ENCODE peak calls at places on chromosomes 1 and 21, in seven cellular contexts. One of them, this sample, is unnamed.

GRCh38 chr1:147389532-147390184 is 147.2 kb downstream of the CHD1L start:
- DNase-seq in ascending aorta: no peak
- DNase-seq in fibroblast of the aortic adventitia: peak
- DNase-seq in mucosa of descending colon: peak
- DNase-seq in heart right ventricle: no peak
- DNase-seq in right atrium auricular region: no peak
- DNase-seq in endothelial cell of umbilical vein: peak
- DNase-seq in this sample: peak

GRCh38 chr1:214683596-214683995 is 80.6 kb downstream of the CENPF start:
- DNase-seq in ascending aorta: no peak
- DNase-seq in fibroblast of the aortic adventitia: no peak
- DNase-seq in mucosa of descending colon: no peak
- DNase-seq in heart right ventricle: no peak
- DNase-seq in right atrium auricular region: no peak
- DNase-seq in endothelial cell of umbilical vein: no peak
- DNase-seq in this sample: no peak

GRCh38 chr1:65435987-65436386 is 15.5 kb downstream of the LEPR start:
- DNase-seq in ascending aorta: no peak
- DNase-seq in fibroblast of the aortic adventitia: peak
- DNase-seq in mucosa of descending colon: no peak
- DNase-seq in heart right ventricle: no peak
- DNase-seq in right atrium auricular region: no peak
- DNase-seq in endothelial cell of umbilical vein: no peak
- DNase-seq in this sample: no peak

GRCh38 chr1:96840396-96840795 is 118.8 kb downstream of the PTBP2 start:
- DNase-seq in ascending aorta: no peak
- DNase-seq in fibroblast of the aortic adventitia: no peak
- DNase-seq in mucosa of descending colon: no peak
- DNase-seq in heart right ventricle: no peak
- DNase-seq in right atrium auricular region: no peak
- DNase-seq in endothelial cell of umbilical vein: no peak
- DNase-seq in this sample: no peak

GRCh38 chr1:93578911-93579825 is 102.5 kb downstream of the BCAR3 start:
- DNase-seq in ascending aorta: no peak
- DNase-seq in fibroblast of the aortic adventitia: no peak
- DNase-seq in mucosa of descending colon: peak
- DNase-seq in heart right ventricle: no peak
- DNase-seq in right atrium auricular region: peak
- DNase-seq in endothelial cell of umbilical vein: no peak
- DNase-seq in this sample: no peak

GRCh38 chr1:116852910-116853309 is 56.8 kb upstream of the PTGFRN start:
- DNase-seq in ascending aorta: no peak
- DNase-seq in fibroblast of the aortic adventitia: no peak
- DNase-seq in mucosa of descending colon: no peak
- DNase-seq in heart right ventricle: no peak
- DNase-seq in right atrium auricular region: no peak
- DNase-seq in endothelial cell of umbilical vein: no peak
- DNase-seq in this sample: no peak

GRCh38 chr1:59081181-59081580 is 215.7 kb upstream of the FGGY start:
- DNase-seq in ascending aorta: no peak
- DNase-seq in fibroblast of the aortic adventitia: no peak
- DNase-seq in mucosa of descending colon: no peak
- DNase-seq in heart right ventricle: no peak
- DNase-seq in right atrium auricular region: no peak
- DNase-seq in endothelial cell of umbilical vein: no peak
- DNase-seq in this sample: no peak

GRCh38 chr1:205933672-205934618 is 9.3 kb downstream of the SLC26A9 start:
- DNase-seq in ascending aorta: no peak
- DNase-seq in fibroblast of the aortic adventitia: peak
- DNase-seq in mucosa of descending colon: no peak
- DNase-seq in heart right ventricle: no peak
- DNase-seq in right atrium auricular region: no peak
- DNase-seq in endothelial cell of umbilical vein: peak
- DNase-seq in this sample: no peak

GRCh38 chr1:243407284-243408018 is 151.6 kb downstream of the SDCCAG8 start:
- DNase-seq in ascending aorta: no peak
- DNase-seq in fibroblast of the aortic adventitia: peak
- DNase-seq in mucosa of descending colon: no peak
- DNase-seq in heart right ventricle: no peak
- DNase-seq in right atrium auricular region: no peak
- DNase-seq in endothelial cell of umbilical vein: peak
- DNase-seq in this sample: no peak

GRCh38 chr1:154962238-154962678 is 676 bp upstream of the PYGO2 start:
- DNase-seq in ascending aorta: no peak
- DNase-seq in fibroblast of the aortic adventitia: peak
- DNase-seq in mucosa of descending colon: peak
- DNase-seq in heart right ventricle: no peak
- DNase-seq in right atrium auricular region: no peak
- DNase-seq in endothelial cell of umbilical vein: peak
- DNase-seq in this sample: peak

GRCh38 chr1:110798691-110799256 is 74.2 kb upstream of the CD53 start:
- DNase-seq in ascending aorta: no peak
- DNase-seq in fibroblast of the aortic adventitia: no peak
- DNase-seq in mucosa of descending colon: no peak
- DNase-seq in heart right ventricle: no peak
- DNase-seq in right atrium auricular region: no peak
- DNase-seq in endothelial cell of umbilical vein: no peak
- DNase-seq in this sample: no peak

GRCh38 chr1:96238426-96238825 is 483.2 kb upstream of the PTBP2 start:
- DNase-seq in ascending aorta: no peak
- DNase-seq in fibroblast of the aortic adventitia: no peak
- DNase-seq in mucosa of descending colon: no peak
- DNase-seq in heart right ventricle: no peak
- DNase-seq in right atrium auricular region: no peak
- DNase-seq in endothelial cell of umbilical vein: no peak
- DNase-seq in this sample: no peak

GRCh38 chr1:6419803-6420593 is at the start of gene HES2:
- DNase-seq in ascending aorta: no peak
- DNase-seq in fibroblast of the aortic adventitia: no peak
- DNase-seq in mucosa of descending colon: peak
- DNase-seq in heart right ventricle: no peak
- DNase-seq in right atrium auricular region: no peak
- DNase-seq in endothelial cell of umbilical vein: peak
- DNase-seq in this sample: peak

GRCh38 chr1:200445213-200445612 is 35.4 kb upstream of the ZNF281 start:
- DNase-seq in ascending aorta: no peak
- DNase-seq in fibroblast of the aortic adventitia: no peak
- DNase-seq in mucosa of descending colon: no peak
- DNase-seq in heart right ventricle: no peak
- DNase-seq in right atrium auricular region: no peak
- DNase-seq in endothelial cell of umbilical vein: no peak
- DNase-seq in this sample: no peak

GRCh38 chr1:116909511-116910378 is at the start of gene PTGFRN:
- DNase-seq in ascending aorta: no peak
- DNase-seq in fibroblast of the aortic adventitia: peak
- DNase-seq in mucosa of descending colon: peak
- DNase-seq in heart right ventricle: peak
- DNase-seq in right atrium auricular region: peak
- DNase-seq in endothelial cell of umbilical vein: peak
- DNase-seq in this sample: peak

GRCh38 chr21:16071082-16071481 is 341.3 kb downstream of the USP25 start:
- DNase-seq in ascending aorta: no peak
- DNase-seq in fibroblast of the aortic adventitia: peak
- DNase-seq in mucosa of descending colon: peak
- DNase-seq in heart right ventricle: no peak
- DNase-seq in right atrium auricular region: no peak
- DNase-seq in endothelial cell of umbilical vein: no peak
- DNase-seq in this sample: no peak

GRCh38 chr1:98203461-98203860 is 282.6 kb upstream of the DPYD start:
- DNase-seq in ascending aorta: no peak
- DNase-seq in fibroblast of the aortic adventitia: no peak
- DNase-seq in mucosa of descending colon: no peak
- DNase-seq in heart right ventricle: no peak
- DNase-seq in right atrium auricular region: no peak
- DNase-seq in endothelial cell of umbilical vein: no peak
- DNase-seq in this sample: no peak

GRCh38 chr1:10564063-10564462 is 89.3 kb downstream of the PEX14 start:
- DNase-seq in ascending aorta: no peak
- DNase-seq in fibroblast of the aortic adventitia: no peak
- DNase-seq in mucosa of descending colon: no peak
- DNase-seq in heart right ventricle: no peak
- DNase-seq in right atrium auricular region: no peak
- DNase-seq in endothelial cell of umbilical vein: no peak
- DNase-seq in this sample: no peak

GRCh38 chr1:10559386-10559785 is 84.6 kb downstream of the PEX14 start:
- DNase-seq in ascending aorta: no peak
- DNase-seq in fibroblast of the aortic adventitia: no peak
- DNase-seq in mucosa of descending colon: no peak
- DNase-seq in heart right ventricle: no peak
- DNase-seq in right atrium auricular region: no peak
- DNase-seq in endothelial cell of umbilical vein: no peak
- DNase-seq in this sample: no peak

GRCh38 chr1:10557714-10558113 is 83.0 kb downstream of the PEX14 start:
- DNase-seq in ascending aorta: no peak
- DNase-seq in fibroblast of the aortic adventitia: no peak
- DNase-seq in mucosa of descending colon: no peak
- DNase-seq in heart right ventricle: no peak
- DNase-seq in right atrium auricular region: no peak
- DNase-seq in endothelial cell of umbilical vein: no peak
- DNase-seq in this sample: no peak

GRCh38 chr1:10561497-10561896 is 86.7 kb downstream of the PEX14 start:
- DNase-seq in ascending aorta: no peak
- DNase-seq in fibroblast of the aortic adventitia: peak
- DNase-seq in mucosa of descending colon: no peak
- DNase-seq in heart right ventricle: no peak
- DNase-seq in right atrium auricular region: no peak
- DNase-seq in endothelial cell of umbilical vein: peak
- DNase-seq in this sample: no peak

GRCh38 chr1:10561955-10562354 is 87.2 kb downstream of the PEX14 start:
- DNase-seq in ascending aorta: no peak
- DNase-seq in fibroblast of the aortic adventitia: no peak
- DNase-seq in mucosa of descending colon: no peak
- DNase-seq in heart right ventricle: no peak
- DNase-seq in right atrium auricular region: no peak
- DNase-seq in endothelial cell of umbilical vein: no peak
- DNase-seq in this sample: no peak
- TF ChIP-seq CTCF in ascending aorta: no peak
- TF ChIP-seq CTCF in fibroblast of the aortic adventitia: peak
- TF ChIP-seq CTCF in mucosa of descending colon: no peak
- TF ChIP-seq CTCF in heart right ventricle: no peak
- TF ChIP-seq CTCF in right atrium auricular region: no peak
- TF ChIP-seq CTCF in endothelial cell of umbilical vein: peak
- TF ChIP-seq CTCF in this sample: no peak

GRCh38 chr21:37546299-37546908 is 179.8 kb downstream of the DYRK1A start:
- DNase-seq in ascending aorta: no peak
- DNase-seq in fibroblast of the aortic adventitia: no peak
- DNase-seq in mucosa of descending colon: no peak
- DNase-seq in heart right ventricle: no peak
- DNase-seq in right atrium auricular region: peak
- DNase-seq in endothelial cell of umbilical vein: no peak
- DNase-seq in this sample: no peak
- TF ChIP-seq CTCF in ascending aorta: no peak
- TF ChIP-seq CTCF in fibroblast of the aortic adventitia: no peak
- TF ChIP-seq CTCF in mucosa of descending colon: no peak
- TF ChIP-seq CTCF in heart right ventricle: no peak
- TF ChIP-seq CTCF in right atrium auricular region: no peak
- TF ChIP-seq CTCF in endothelial cell of umbilical vein: no peak
- TF ChIP-seq CTCF in this sample: no peak

GRCh38 chr1:32073387-32074229 is 869 bp downstream of the TMEM39B start:
- DNase-seq in ascending aorta: no peak
- DNase-seq in fibroblast of the aortic adventitia: no peak
- DNase-seq in mucosa of descending colon: no peak
- DNase-seq in heart right ventricle: no peak
- DNase-seq in right atrium auricular region: no peak
- DNase-seq in endothelial cell of umbilical vein: no peak
- DNase-seq in this sample: no peak
- TF ChIP-seq CTCF in ascending aorta: no peak
- TF ChIP-seq CTCF in fibroblast of the aortic adventitia: peak
- TF ChIP-seq CTCF in mucosa of descending colon: no peak
- TF ChIP-seq CTCF in heart right ventricle: no peak
- TF ChIP-seq CTCF in right atrium auricular region: peak
- TF ChIP-seq CTCF in endothelial cell of umbilical vein: no peak
- TF ChIP-seq CTCF in this sample: no peak

DNA sequence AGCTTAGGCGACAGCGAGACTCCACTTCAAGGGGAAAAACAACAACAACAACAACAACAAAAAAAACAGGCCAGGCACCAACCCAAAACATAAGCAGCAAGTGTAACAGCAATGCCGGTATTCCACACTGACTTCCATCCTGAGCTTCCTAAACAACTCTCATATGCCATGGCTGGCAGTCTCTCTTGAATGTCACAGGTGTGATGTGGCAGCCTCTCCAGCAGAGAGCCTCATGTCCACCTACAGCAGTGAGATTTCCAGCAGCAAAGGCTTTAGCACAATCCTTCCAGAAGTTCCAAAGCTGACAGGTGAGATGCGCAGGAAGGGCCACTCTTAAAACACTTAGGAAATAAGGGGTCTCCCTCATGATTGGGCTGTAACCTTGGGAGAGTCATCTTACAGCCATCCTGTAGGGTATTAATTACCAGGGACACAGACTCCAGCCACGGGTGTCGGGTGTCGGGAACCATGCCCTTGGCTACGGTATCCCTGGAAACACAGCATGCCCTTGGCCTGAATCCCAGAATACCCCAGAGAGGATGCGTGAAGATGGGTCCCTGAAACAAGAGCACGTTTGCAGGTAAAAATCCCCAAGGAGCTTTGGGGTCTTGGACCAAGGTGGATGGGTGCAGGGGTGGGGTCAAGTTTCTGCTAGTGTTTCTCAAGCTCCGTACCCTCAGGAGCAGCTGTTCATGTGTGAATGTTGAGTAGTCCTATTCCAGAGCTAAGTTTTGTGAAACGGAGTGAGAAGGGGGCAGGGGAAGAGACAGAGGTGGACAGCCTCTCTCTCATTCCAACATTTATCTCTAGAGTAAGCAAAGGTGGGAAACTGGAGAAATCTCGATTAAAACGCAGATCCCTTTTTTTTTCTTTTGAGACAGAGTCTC is 31.4 kb downstream of the CLSTN1 start:
- DNase-seq in ascending aorta: no peak
- DNase-seq in fibroblast of the aortic adventitia: no peak
- DNase-seq in mucosa of descending colon: no peak
- DNase-seq in heart right ventricle: no peak
- DNase-seq in right atrium auricular region: no peak
- DNase-seq in endothelial cell of umbilical vein: no peak
- DNase-seq in this sample: no peak
- TF ChIP-seq CTCF in ascending aorta: no peak
- TF ChIP-seq CTCF in fibroblast of the aortic adventitia: no peak
- TF ChIP-seq CTCF in mucosa of descending colon: no peak
- TF ChIP-seq CTCF in heart right ventricle: no peak
- TF ChIP-seq CTCF in right atrium auricular region: no peak
- TF ChIP-seq CTCF in endothelial cell of umbilical vein: no peak
- TF ChIP-seq CTCF in this sample: no peak

GRCh38 chr1:221263831-221264767 is 384.9 kb downstream of the HLX start:
- DNase-seq in ascending aorta: no peak
- DNase-seq in fibroblast of the aortic adventitia: peak
- DNase-seq in mucosa of descending colon: no peak
- DNase-seq in heart right ventricle: peak
- DNase-seq in right atrium auricular region: peak
- DNase-seq in endothelial cell of umbilical vein: peak
- DNase-seq in this sample: peak
- TF ChIP-seq CTCF in ascending aorta: no peak
- TF ChIP-seq CTCF in fibroblast of the aortic adventitia: peak
- TF ChIP-seq CTCF in mucosa of descending colon: no peak
- TF ChIP-seq CTCF in heart right ventricle: peak
- TF ChIP-seq CTCF in right atrium auricular region: peak
- TF ChIP-seq CTCF in endothelial cell of umbilical vein: peak
- TF ChIP-seq CTCF in this sample: no peak

This sample was measured in GM20000.